ENCODE peak calls at places on chromosomes 16 and 17, in eight cellular contexts. One of them, this sample, is unnamed.

GRCh38 chr17:929547-929946 is 50.0 kb downstream of the NXN start:
- DNase-seq in Calu3: no peak
- DNase-seq in HFF-Myc: no peak
- DNase-seq in vagina: no peak
- DNase-seq in stomach: no peak
- DNase-seq in OCI-LY7: no peak
- DNase-seq in colonic mucosa: no peak
- DNase-seq in endothelial cell of umbilical vein: no peak
- DNase-seq in this sample: no peak

GRCh38 chr16:52383640-52384292 is 163.2 kb downstream of the TOX3 start:
- DNase-seq in Calu3: peak
- DNase-seq in HFF-Myc: no peak
- DNase-seq in vagina: no peak
- DNase-seq in stomach: no peak
- DNase-seq in OCI-LY7: no peak
- DNase-seq in colonic mucosa: no peak
- DNase-seq in endothelial cell of umbilical vein: no peak
- DNase-seq in this sample: no peak

GRCh38 chr17:28667870-28668269 is 5.9 kb downstream of the SUPT6H start:
- DNase-seq in Calu3: no peak
- DNase-seq in HFF-Myc: no peak
- DNase-seq in vagina: no peak
- DNase-seq in stomach: no peak
- DNase-seq in OCI-LY7: no peak
- DNase-seq in colonic mucosa: no peak
- DNase-seq in endothelial cell of umbilical vein: no peak
- DNase-seq in this sample: no peak

GRCh38 chr16:2156025-2156848 is 655 bp downstream of the TRAF7 start:
- DNase-seq in Calu3: no peak
- DNase-seq in HFF-Myc: no peak
- DNase-seq in vagina: no peak
- DNase-seq in stomach: no peak
- DNase-seq in OCI-LY7: peak
- DNase-seq in colonic mucosa: peak
- DNase-seq in endothelial cell of umbilical vein: peak
- DNase-seq in this sample: peak

GRCh38 chr17:77288115-77288619 is 147.4 kb downstream of the SEC14L1 start:
- DNase-seq in Calu3: peak
- DNase-seq in HFF-Myc: no peak
- DNase-seq in vagina: no peak
- DNase-seq in stomach: no peak
- DNase-seq in OCI-LY7: no peak
- DNase-seq in colonic mucosa: no peak
- DNase-seq in endothelial cell of umbilical vein: no peak
- DNase-seq in this sample: no peak

GRCh38 chr17:34163681-34164080 is 91.4 kb upstream of the CCL2 start:
- DNase-seq in Calu3: no peak
- DNase-seq in HFF-Myc: no peak
- DNase-seq in vagina: peak
- DNase-seq in stomach: no peak
- DNase-seq in OCI-LY7: no peak
- DNase-seq in colonic mucosa: no peak
- DNase-seq in endothelial cell of umbilical vein: no peak
- DNase-seq in this sample: no peak

GRCh38 chr17:74011963-74012362 is 191.5 kb upstream of the RPL38 start:
- DNase-seq in Calu3: no peak
- DNase-seq in HFF-Myc: no peak
- DNase-seq in vagina: no peak
- DNase-seq in stomach: no peak
- DNase-seq in OCI-LY7: no peak
- DNase-seq in colonic mucosa: no peak
- DNase-seq in endothelial cell of umbilical vein: no peak
- DNase-seq in this sample: no peak

GRCh38 chr17:57672971-57673370 is 72.1 kb downstream of the CCDC182 start:
- DNase-seq in Calu3: no peak
- DNase-seq in HFF-Myc: no peak
- DNase-seq in vagina: no peak
- DNase-seq in stomach: no peak
- DNase-seq in OCI-LY7: no peak
- DNase-seq in colonic mucosa: peak
- DNase-seq in endothelial cell of umbilical vein: no peak
- DNase-seq in this sample: no peak

GRCh38 chr17:2056221-2057129 is 1.6 kb downstream of the HIC1 start:
- DNase-seq in Calu3: no peak
- DNase-seq in HFF-Myc: no peak
- DNase-seq in vagina: no peak
- DNase-seq in stomach: no peak
- DNase-seq in OCI-LY7: no peak
- DNase-seq in colonic mucosa: no peak
- DNase-seq in endothelial cell of umbilical vein: peak
- DNase-seq in this sample: no peak

GRCh38 chr17:39064814-39065213 is 86.6 kb downstream of the PLXDC1 start:
- DNase-seq in Calu3: no peak
- DNase-seq in HFF-Myc: no peak
- DNase-seq in vagina: no peak
- DNase-seq in stomach: no peak
- DNase-seq in OCI-LY7: no peak
- DNase-seq in colonic mucosa: no peak
- DNase-seq in endothelial cell of umbilical vein: no peak
- DNase-seq in this sample: no peak

GRCh38 chr16:5738586-5738985 is 641.0 kb upstream of the EEF2KMT start:
- DNase-seq in Calu3: peak
- DNase-seq in HFF-Myc: no peak
- DNase-seq in vagina: no peak
- DNase-seq in stomach: no peak
- DNase-seq in OCI-LY7: no peak
- DNase-seq in colonic mucosa: no peak
- DNase-seq in endothelial cell of umbilical vein: no peak
- DNase-seq in this sample: no peak

GRCh38 chr16:68064791-68065365 is 20.3 kb upstream of the NFATC3 start:
- DNase-seq in Calu3: peak
- DNase-seq in HFF-Myc: no peak
- DNase-seq in vagina: no peak
- DNase-seq in stomach: peak
- DNase-seq in OCI-LY7: peak
- DNase-seq in colonic mucosa: peak
- DNase-seq in endothelial cell of umbilical vein: peak
- DNase-seq in this sample: peak

GRCh38 chr17:82941021-82942001 is 101.5 kb upstream of the ZNF750 start:
- DNase-seq in Calu3: no peak
- DNase-seq in HFF-Myc: no peak
- DNase-seq in vagina: no peak
- DNase-seq in stomach: no peak
- DNase-seq in OCI-LY7: no peak
- DNase-seq in colonic mucosa: no peak
- DNase-seq in endothelial cell of umbilical vein: no peak
- DNase-seq in this sample: no peak

GRCh38 chr17:63675607-63676539 is 24.1 kb downstream of the LIMD2 start:
- DNase-seq in Calu3: peak
- DNase-seq in HFF-Myc: peak
- DNase-seq in vagina: no peak
- DNase-seq in stomach: peak
- DNase-seq in OCI-LY7: no peak
- DNase-seq in colonic mucosa: peak
- DNase-seq in endothelial cell of umbilical vein: peak
- DNase-seq in this sample: peak

GRCh38 chr17:37360632-37361031 is 15.2 kb upstream of the C17orf78 start:
- DNase-seq in Calu3: peak
- DNase-seq in HFF-Myc: no peak
- DNase-seq in vagina: no peak
- DNase-seq in stomach: no peak
- DNase-seq in OCI-LY7: no peak
- DNase-seq in colonic mucosa: no peak
- DNase-seq in endothelial cell of umbilical vein: no peak
- DNase-seq in this sample: no peak

GRCh38 chr16:19294156-19294649 is 8.7 kb downstream of the CLEC19A start:
- DNase-seq in Calu3: no peak
- DNase-seq in HFF-Myc: no peak
- DNase-seq in vagina: no peak
- DNase-seq in stomach: no peak
- DNase-seq in OCI-LY7: peak
- DNase-seq in colonic mucosa: no peak
- DNase-seq in endothelial cell of umbilical vein: no peak
- DNase-seq in this sample: no peak

GRCh38 chr17:71315568-71315967 is 805.3 kb upstream of the SOX9 start:
- DNase-seq in Calu3: no peak
- DNase-seq in HFF-Myc: no peak
- DNase-seq in vagina: no peak
- DNase-seq in stomach: no peak
- DNase-seq in OCI-LY7: no peak
- DNase-seq in colonic mucosa: no peak
- DNase-seq in endothelial cell of umbilical vein: no peak
- DNase-seq in this sample: no peak

DNA sequence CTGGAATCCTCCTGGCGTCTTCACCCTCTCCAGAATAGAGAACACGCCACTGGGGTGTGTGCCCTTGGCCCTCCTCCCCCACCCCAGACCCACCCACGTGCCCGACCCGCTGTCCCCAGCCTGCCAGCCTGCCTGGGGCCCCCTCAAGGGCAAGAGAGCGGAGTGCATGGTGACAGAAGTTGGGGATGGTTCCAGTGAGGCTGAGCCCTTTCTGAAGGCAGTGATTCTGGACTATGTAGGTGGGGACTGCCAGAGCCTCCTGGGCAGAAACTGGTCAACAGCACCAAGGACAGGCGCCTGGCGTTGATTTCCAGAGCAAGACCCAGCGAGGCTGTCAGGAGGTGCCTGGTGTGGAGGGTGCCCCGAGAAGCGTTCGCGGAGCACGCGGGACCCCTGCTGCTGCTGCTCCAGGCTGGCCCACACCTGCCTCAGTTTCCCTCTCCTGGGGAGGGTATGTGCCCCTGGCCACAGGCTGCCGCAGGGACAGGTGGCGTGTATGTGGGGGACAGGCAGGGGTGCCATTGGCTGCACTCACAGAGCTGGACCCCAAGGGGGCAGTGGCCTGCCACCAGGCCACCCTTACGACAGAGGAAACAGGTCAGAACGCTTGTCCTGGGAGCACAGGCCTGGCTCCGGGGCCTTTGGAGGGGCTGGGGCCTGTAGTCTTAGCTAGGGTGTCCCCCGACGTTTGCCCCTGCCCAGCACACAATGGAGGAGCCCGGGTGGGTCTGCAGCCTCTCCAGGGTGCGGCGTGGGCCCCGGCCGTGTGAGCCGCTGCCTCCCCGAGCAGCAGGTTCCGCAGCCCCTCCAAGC is 1.2 kb downstream of the SSTR5 start:
- DNase-seq in Calu3: no peak
- DNase-seq in HFF-Myc: no peak
- DNase-seq in vagina: no peak
- DNase-seq in stomach: no peak
- DNase-seq in OCI-LY7: no peak
- DNase-seq in colonic mucosa: no peak
- DNase-seq in endothelial cell of umbilical vein: no peak
- DNase-seq in this sample: no peak
- TF ChIP-seq CTCF in Calu3: peak
- TF ChIP-seq CTCF in HFF-Myc: peak
- TF ChIP-seq CTCF in vagina: no peak
- TF ChIP-seq CTCF in stomach: no peak
- TF ChIP-seq CTCF in OCI-LY7: no peak
- TF ChIP-seq CTCF in colonic mucosa: no peak
- TF ChIP-seq CTCF in endothelial cell of umbilical vein: peak
- TF ChIP-seq CTCF in this sample: peak

GRCh38 chr17:41896726-41897125 is 22.0 kb downstream of the ACLY start:
- DNase-seq in Calu3: no peak
- DNase-seq in HFF-Myc: no peak
- DNase-seq in vagina: no peak
- DNase-seq in stomach: no peak
- DNase-seq in OCI-LY7: no peak
- DNase-seq in colonic mucosa: no peak
- DNase-seq in endothelial cell of umbilical vein: no peak
- DNase-seq in this sample: no peak
- TF ChIP-seq CTCF in Calu3: no peak
- TF ChIP-seq CTCF in HFF-Myc: no peak
- TF ChIP-seq CTCF in vagina: no peak
- TF ChIP-seq CTCF in stomach: no peak
- TF ChIP-seq CTCF in OCI-LY7: no peak
- TF ChIP-seq CTCF in colonic mucosa: no peak
- TF ChIP-seq CTCF in endothelial cell of umbilical vein: no peak
- TF ChIP-seq CTCF in this sample: no peak

GRCh38 chr17:42877037-42877436 is 23.6 kb upstream of the G6PC1 start:
- DNase-seq in Calu3: no peak
- DNase-seq in HFF-Myc: no peak
- DNase-seq in vagina: no peak
- DNase-seq in stomach: no peak
- DNase-seq in OCI-LY7: no peak
- DNase-seq in colonic mucosa: no peak
- DNase-seq in endothelial cell of umbilical vein: no peak
- DNase-seq in this sample: no peak

GRCh38 chr17:42880776-42881175 is 19.8 kb upstream of the G6PC1 start:
- DNase-seq in Calu3: no peak
- DNase-seq in HFF-Myc: no peak
- DNase-seq in vagina: no peak
- DNase-seq in stomach: no peak
- DNase-seq in OCI-LY7: no peak
- DNase-seq in colonic mucosa: no peak
- DNase-seq in endothelial cell of umbilical vein: no peak
- DNase-seq in this sample: no peak

GRCh38 chr17:42878924-42879595 is 21.5 kb upstream of the G6PC1 start:
- DNase-seq in Calu3: no peak
- DNase-seq in HFF-Myc: no peak
- DNase-seq in vagina: no peak
- DNase-seq in stomach: no peak
- DNase-seq in OCI-LY7: no peak
- DNase-seq in colonic mucosa: no peak
- DNase-seq in endothelial cell of umbilical vein: no peak
- DNase-seq in this sample: no peak

GRCh38 chr17:42879596-42879985 is 21.0 kb upstream of the G6PC1 start:
- DNase-seq in Calu3: no peak
- DNase-seq in HFF-Myc: no peak
- DNase-seq in vagina: no peak
- DNase-seq in stomach: no peak
- DNase-seq in OCI-LY7: no peak
- DNase-seq in colonic mucosa: no peak
- DNase-seq in endothelial cell of umbilical vein: no peak
- DNase-seq in this sample: no peak

GRCh38 chr17:42878123-42878880 is 22.3 kb upstream of the G6PC1 start:
- DNase-seq in Calu3: peak
- DNase-seq in HFF-Myc: no peak
- DNase-seq in vagina: no peak
- DNase-seq in stomach: peak
- DNase-seq in OCI-LY7: no peak
- DNase-seq in colonic mucosa: no peak
- DNase-seq in endothelial cell of umbilical vein: no peak
- DNase-seq in this sample: no peak
- TF ChIP-seq CTCF in Calu3: peak
- TF ChIP-seq CTCF in HFF-Myc: no peak
- TF ChIP-seq CTCF in vagina: no peak
- TF ChIP-seq CTCF in stomach: no peak
- TF ChIP-seq CTCF in OCI-LY7: no peak
- TF ChIP-seq CTCF in colonic mucosa: no peak
- TF ChIP-seq CTCF in endothelial cell of umbilical vein: no peak
- TF ChIP-seq CTCF in this sample: no peak

DNA sequence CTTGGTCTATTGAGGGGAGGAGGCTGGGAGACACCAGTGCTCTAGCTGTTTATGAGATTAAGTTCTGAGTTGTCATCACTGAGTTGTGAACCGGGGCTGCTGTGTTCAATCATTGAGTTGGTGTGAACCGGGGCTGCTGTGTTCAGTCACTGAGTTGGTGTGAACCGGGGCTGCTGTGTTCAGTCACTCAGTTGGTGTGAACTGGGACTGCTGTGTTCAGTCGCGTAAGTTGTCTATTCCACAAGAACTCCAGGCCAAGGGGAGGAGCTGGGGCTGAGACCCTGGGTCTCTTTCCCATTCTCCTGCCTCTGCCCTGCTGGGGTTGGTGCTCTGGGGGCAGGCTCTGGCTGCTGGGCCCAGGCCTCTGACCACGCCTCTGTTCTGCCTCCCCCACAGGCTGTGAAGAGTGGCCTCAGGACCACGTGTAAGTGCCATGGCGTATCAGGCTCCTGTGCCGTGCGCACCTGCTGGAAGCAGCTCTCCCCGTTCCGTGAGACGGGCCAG is 24.5 kb downstream of the WNT9B start:
- DNase-seq in Calu3: no peak
- DNase-seq in HFF-Myc: no peak
- DNase-seq in vagina: no peak
- DNase-seq in stomach: no peak
- DNase-seq in OCI-LY7: peak
- DNase-seq in colonic mucosa: no peak
- DNase-seq in endothelial cell of umbilical vein: no peak
- DNase-seq in this sample: no peak
- TF ChIP-seq CTCF in Calu3: no peak
- TF ChIP-seq CTCF in HFF-Myc: no peak
- TF ChIP-seq CTCF in vagina: no peak
- TF ChIP-seq CTCF in stomach: no peak
- TF ChIP-seq CTCF in OCI-LY7: no peak
- TF ChIP-seq CTCF in colonic mucosa: no peak
- TF ChIP-seq CTCF in endothelial cell of umbilical vein: no peak
- TF ChIP-seq CTCF in this sample: no peak

This sample was measured in AG09309.